ENCODE peak calls at places on chromosome 11, in six cellular contexts. One of them, this sample, is unnamed. For H3K27me3, the result is how much of the 10 kb centered on the place peaks cover.

GRCh38 chr11:22192289-22192641 is 620 bp upstream of the ANO5 start:
- DNase-seq in psoas muscle: no peak
- DNase-seq in heart right ventricle: no peak
- DNase-seq in CD8-positive, alpha-beta T cell: no peak
- DNase-seq in upper lobe of left lung: no peak
- DNase-seq in prostate gland: no peak
- DNase-seq in this sample: peak

GRCh38 chr11:116461789-116462188 is 311.0 kb downstream of the BUD13 start:
- DNase-seq in prostate gland: no peak
- DNase-seq in upper lobe of left lung: no peak
- DNase-seq in heart right ventricle: no peak
- DNase-seq in psoas muscle: no peak
- DNase-seq in CD8-positive, alpha-beta T cell: no peak
- DNase-seq in this sample: no peak

GRCh38 chr11:47348859-47349258 is 3.6 kb downstream of the MYBPC3 start:
- DNase-seq in prostate gland: no peak
- DNase-seq in psoas muscle: no peak
- DNase-seq in upper lobe of left lung: no peak
- DNase-seq in heart right ventricle: no peak
- DNase-seq in CD8-positive, alpha-beta T cell: no peak
- DNase-seq in this sample: peak

GRCh38 chr11:87463486-87464102 is 425.9 kb downstream of the TMEM135 start:
- DNase-seq in CD8-positive, alpha-beta T cell: no peak
- DNase-seq in prostate gland: no peak
- DNase-seq in upper lobe of left lung: no peak
- DNase-seq in heart right ventricle: no peak
- DNase-seq in psoas muscle: no peak
- DNase-seq in this sample: no peak

GRCh38 chr11:85822814-85823213 is 11.9 kb upstream of the SYTL2 start:
- DNase-seq in psoas muscle: no peak
- DNase-seq in heart right ventricle: no peak
- DNase-seq in prostate gland: no peak
- DNase-seq in CD8-positive, alpha-beta T cell: no peak
- DNase-seq in upper lobe of left lung: no peak
- DNase-seq in this sample: no peak

GRCh38 chr11:123197711-123198110 is 2.7 kb upstream of the CLMP start:
- DNase-seq in CD8-positive, alpha-beta T cell: no peak
- DNase-seq in prostate gland: no peak
- DNase-seq in upper lobe of left lung: no peak
- DNase-seq in psoas muscle: no peak
- DNase-seq in heart right ventricle: no peak
- DNase-seq in this sample: no peak

GRCh38 chr11:108654994-108655631 is 9.8 kb upstream of the DDX10 start:
- DNase-seq in CD8-positive, alpha-beta T cell: peak
- DNase-seq in upper lobe of left lung: no peak
- DNase-seq in heart right ventricle: no peak
- DNase-seq in prostate gland: peak
- DNase-seq in psoas muscle: no peak
- DNase-seq in this sample: peak

GRCh38 chr11:86999859-87000753 is 37.6 kb upstream of the TMEM135 start:
- DNase-seq in prostate gland: peak
- DNase-seq in psoas muscle: no peak
- DNase-seq in heart right ventricle: no peak
- DNase-seq in CD8-positive, alpha-beta T cell: no peak
- DNase-seq in upper lobe of left lung: no peak
- DNase-seq in this sample: peak

GRCh38 chr11:79287952-79288351 is 152.9 kb downstream of the TENM4 start:
- DNase-seq in psoas muscle: no peak
- DNase-seq in CD8-positive, alpha-beta T cell: no peak
- DNase-seq in prostate gland: no peak
- DNase-seq in upper lobe of left lung: no peak
- DNase-seq in heart right ventricle: no peak
- DNase-seq in this sample: no peak

GRCh38 chr11:79062814-79063762 is 377.7 kb downstream of the TENM4 start:
- DNase-seq in CD8-positive, alpha-beta T cell: no peak
- DNase-seq in prostate gland: no peak
- DNase-seq in upper lobe of left lung: no peak
- DNase-seq in heart right ventricle: no peak
- DNase-seq in psoas muscle: no peak
- DNase-seq in this sample: no peak

GRCh38 chr11:68340784-68341556 is 28.6 kb downstream of the LRP5 start:
- DNase-seq in upper lobe of left lung: no peak
- DNase-seq in psoas muscle: no peak
- DNase-seq in prostate gland: no peak
- DNase-seq in CD8-positive, alpha-beta T cell: no peak
- DNase-seq in heart right ventricle: no peak
- DNase-seq in this sample: no peak

GRCh38 chr11:78424334-78425270 is 7.0 kb upstream of the GAB2 start:
- DNase-seq in CD8-positive, alpha-beta T cell: no peak
- DNase-seq in prostate gland: no peak
- DNase-seq in heart right ventricle: no peak
- DNase-seq in psoas muscle: no peak
- DNase-seq in upper lobe of left lung: no peak
- DNase-seq in this sample: no peak

GRCh38 chr11:69744435-69744834 is 30.7 kb downstream of the FGF4 start:
- DNase-seq in psoas muscle: no peak
- DNase-seq in CD8-positive, alpha-beta T cell: no peak
- DNase-seq in heart right ventricle: no peak
- DNase-seq in upper lobe of left lung: no peak
- DNase-seq in prostate gland: no peak
- DNase-seq in this sample: no peak

GRCh38 chr11:35487532-35488078 is 37.8 kb downstream of the PAMR1 start:
- DNase-seq in CD8-positive, alpha-beta T cell: no peak
- DNase-seq in psoas muscle: no peak
- DNase-seq in heart right ventricle: no peak
- DNase-seq in prostate gland: no peak
- DNase-seq in upper lobe of left lung: no peak
- DNase-seq in this sample: peak

GRCh38 chr11:73528877-73529530 is 68.9 kb downstream of the FAM168A start:
- DNase-seq in CD8-positive, alpha-beta T cell: no peak
- DNase-seq in heart right ventricle: no peak
- DNase-seq in prostate gland: no peak
- DNase-seq in psoas muscle: no peak
- DNase-seq in upper lobe of left lung: no peak
- DNase-seq in this sample: no peak

GRCh38 chr11:64238999-64239398 is 1.9 kb upstream of the FKBP2 start:
- DNase-seq in upper lobe of left lung: no peak
- DNase-seq in CD8-positive, alpha-beta T cell: no peak
- DNase-seq in heart right ventricle: no peak
- DNase-seq in psoas muscle: no peak
- DNase-seq in prostate gland: no peak
- DNase-seq in this sample: no peak

GRCh38 chr11:44812971-44813370 is 86.2 kb downstream of the TSPAN18 start:
- DNase-seq in upper lobe of left lung: no peak
- DNase-seq in CD8-positive, alpha-beta T cell: no peak
- DNase-seq in psoas muscle: no peak
- DNase-seq in prostate gland: no peak
- DNase-seq in heart right ventricle: no peak
- DNase-seq in this sample: no peak

GRCh38 chr11:69253028-69253427 is 40.9 kb upstream of the MYEOV start:
- DNase-seq in CD8-positive, alpha-beta T cell: no peak
- DNase-seq in upper lobe of left lung: no peak
- DNase-seq in psoas muscle: no peak
- DNase-seq in prostate gland: no peak
- DNase-seq in heart right ventricle: no peak
- DNase-seq in this sample: no peak

GRCh38 chr11:125071408-125071807 is 8.3 kb downstream of the SLC37A2 start:
- DNase-seq in psoas muscle: no peak
- DNase-seq in upper lobe of left lung: no peak
- DNase-seq in heart right ventricle: no peak
- DNase-seq in prostate gland: no peak
- DNase-seq in CD8-positive, alpha-beta T cell: no peak
- DNase-seq in this sample: no peak

GRCh38 chr11:13042873-13043338 is 33.8 kb downstream of the RASSF10 start:
- DNase-seq in upper lobe of left lung: no peak
- DNase-seq in heart right ventricle: no peak
- DNase-seq in psoas muscle: no peak
- DNase-seq in prostate gland: no peak
- DNase-seq in CD8-positive, alpha-beta T cell: no peak
- DNase-seq in this sample: no peak

GRCh38 chr11:62622476-62622875 is 690 bp upstream of the B3GAT3 start:
- DNase-seq in upper lobe of left lung: no peak
- DNase-seq in psoas muscle: no peak
- DNase-seq in prostate gland: no peak
- DNase-seq in CD8-positive, alpha-beta T cell: no peak
- DNase-seq in heart right ventricle: no peak
- DNase-seq in this sample: no peak

GRCh38 chr11:62627718-62628117 is 5.9 kb upstream of the B3GAT3 start:
- DNase-seq in CD8-positive, alpha-beta T cell: no peak
- DNase-seq in upper lobe of left lung: no peak
- DNase-seq in psoas muscle: no peak
- DNase-seq in heart right ventricle: no peak
- DNase-seq in prostate gland: no peak
- DNase-seq in this sample: no peak

GRCh38 chr11:62621027-62621566 is 689 bp downstream of the B3GAT3 start:
- DNase-seq in prostate gland: no peak
- DNase-seq in heart right ventricle: no peak
- DNase-seq in upper lobe of left lung: no peak
- DNase-seq in psoas muscle: no peak
- DNase-seq in CD8-positive, alpha-beta T cell: no peak
- DNase-seq in this sample: no peak

DNA sequence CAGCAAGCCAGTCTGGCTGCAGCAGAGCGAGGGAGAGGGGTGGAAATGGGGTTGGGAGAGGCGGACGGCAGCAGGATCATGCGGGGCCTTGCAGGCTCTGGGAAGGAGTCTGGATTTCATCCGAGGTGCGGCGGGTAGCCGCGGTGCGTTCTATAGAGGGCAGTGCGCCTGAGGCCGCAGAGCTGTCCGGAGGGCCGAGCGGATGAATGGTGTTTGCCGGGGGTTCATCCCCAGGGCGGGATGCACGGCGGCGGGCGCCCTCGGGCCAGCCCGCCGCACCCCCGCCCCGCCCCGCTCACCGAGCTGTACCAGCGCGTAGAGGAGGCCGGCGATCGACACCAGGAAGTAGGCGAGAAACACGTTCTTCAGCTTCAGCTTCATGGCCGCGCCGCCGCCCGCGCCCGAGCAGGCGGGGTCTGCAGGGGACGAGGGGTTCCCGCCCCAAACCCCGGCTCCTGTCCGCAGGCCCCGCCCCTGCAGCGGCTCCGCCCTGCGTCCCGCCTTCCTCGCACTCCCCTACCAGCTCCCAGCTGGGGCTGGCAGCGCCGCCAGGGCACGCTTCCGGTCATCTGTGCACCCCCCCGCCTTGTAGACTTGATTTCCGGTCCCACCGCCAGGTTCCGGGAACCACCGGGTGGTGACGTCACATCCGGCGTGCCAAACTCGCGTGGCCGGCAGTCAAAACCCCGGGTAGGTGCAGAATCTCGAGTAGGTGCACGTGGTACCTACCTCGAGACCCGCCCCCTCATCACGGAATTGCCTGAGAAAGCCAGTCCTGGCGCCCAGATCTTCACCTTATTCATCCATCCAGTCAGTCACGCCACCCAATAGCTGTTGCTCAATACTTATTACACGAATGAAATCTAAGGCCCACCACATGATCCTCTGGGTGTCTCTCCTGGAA is at the start of gene B3GAT3:
- DNase-seq in CD8-positive, alpha-beta T cell: peak
- DNase-seq in prostate gland: peak
- DNase-seq in heart right ventricle: peak
- DNase-seq in upper lobe of left lung: peak
- DNase-seq in psoas muscle: peak
- DNase-seq in this sample: peak
- H3K27ac ChIP-seq in CD8-positive, alpha-beta T cell: peak
- H3K27ac ChIP-seq in prostate gland: peak
- H3K27ac ChIP-seq in heart right ventricle: peak
- H3K27ac ChIP-seq in upper lobe of left lung: peak
- H3K27ac ChIP-seq in psoas muscle: peak
- H3K27ac ChIP-seq in this sample: peak

GRCh38 chr11:117915672-117916235 is 13.4 kb downstream of the TMPRSS13 start:
- DNase-seq in upper lobe of left lung: no peak
- DNase-seq in CD8-positive, alpha-beta T cell: no peak
- DNase-seq in heart right ventricle: no peak
- DNase-seq in psoas muscle: no peak
- DNase-seq in prostate gland: no peak
- DNase-seq in this sample: no peak
- H3K27me3 ChIP-seq in upper lobe of left lung: under half
- H3K27me3 ChIP-seq in CD8-positive, alpha-beta T cell: under half
- H3K27me3 ChIP-seq in heart right ventricle: under half
- H3K27me3 ChIP-seq in psoas muscle: under half
- H3K27me3 ChIP-seq in prostate gland: under half
- H3K27me3 ChIP-seq in this sample: under half

DNA sequence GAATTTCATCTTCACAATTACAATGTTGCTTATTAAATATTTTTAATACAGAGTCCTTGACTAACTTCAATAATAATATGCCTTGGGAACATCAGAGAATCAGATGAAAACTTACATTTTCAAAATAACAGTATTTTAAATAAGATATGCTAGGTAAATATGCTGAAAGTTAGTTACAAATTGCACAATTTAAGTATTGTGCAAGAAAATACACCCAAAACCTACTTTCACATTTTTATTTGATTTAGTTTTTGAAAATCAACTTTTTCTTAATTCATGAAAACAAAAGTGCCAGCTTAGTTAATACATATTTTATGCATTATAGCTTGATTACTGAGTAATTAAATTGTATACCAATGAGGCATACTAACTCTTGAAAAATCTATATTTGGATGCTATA is 76.8 kb downstream of the SOX6 start:
- DNase-seq in psoas muscle: no peak
- DNase-seq in CD8-positive, alpha-beta T cell: no peak
- DNase-seq in upper lobe of left lung: no peak
- DNase-seq in heart right ventricle: no peak
- DNase-seq in prostate gland: no peak
- DNase-seq in this sample: no peak
- H3K27ac ChIP-seq in psoas muscle: no peak
- H3K27ac ChIP-seq in CD8-positive, alpha-beta T cell: no peak
- H3K27ac ChIP-seq in upper lobe of left lung: no peak
- H3K27ac ChIP-seq in heart right ventricle: no peak
- H3K27ac ChIP-seq in prostate gland: no peak
- H3K27ac ChIP-seq in this sample: no peak

DNA sequence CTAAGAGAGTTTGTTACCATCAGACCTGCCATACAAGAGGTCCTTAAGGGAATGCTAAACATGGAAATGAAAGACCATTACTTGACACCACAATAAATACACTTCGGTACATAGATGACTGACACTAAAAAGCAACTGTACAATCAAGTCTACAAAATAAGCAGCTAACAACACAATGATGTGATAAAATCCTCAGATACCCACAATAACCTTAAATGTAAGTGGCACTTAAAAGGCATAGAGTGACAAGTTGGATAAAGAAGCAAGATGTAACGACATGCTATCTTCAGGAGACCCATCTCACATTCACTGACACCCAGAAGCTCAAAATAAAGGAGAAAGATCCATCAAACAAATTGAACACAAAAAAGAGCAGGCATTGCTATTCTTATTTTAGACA is 107.6 kb downstream of the LRRC4C start:
- DNase-seq in CD8-positive, alpha-beta T cell: no peak
- DNase-seq in heart right ventricle: no peak
- DNase-seq in upper lobe of left lung: no peak
- DNase-seq in prostate gland: no peak
- DNase-seq in psoas muscle: no peak
- DNase-seq in this sample: no peak
- H3K27me3 ChIP-seq in CD8-positive, alpha-beta T cell: under half
- H3K27me3 ChIP-seq in heart right ventricle: under half
- H3K27me3 ChIP-seq in upper lobe of left lung: under half
- H3K27me3 ChIP-seq in prostate gland: under half
- H3K27me3 ChIP-seq in psoas muscle: under half
- H3K27me3 ChIP-seq in this sample: under half

This sample was measured in right cardiac atrium.